ENCODE peak calls at places on chromosomes 13 and 19, in seven cellular contexts. One of them, this sample, is unnamed.

GRCh38 chr19:15110418-15110815 is 3.2 kb downstream of the SYDE1 start:
- DNase-seq in NCI-H1694 treated with DMSO at 0.1 percent for 48 hours: no peak
- DNase-seq in COR-L47: no peak
- DNase-seq in osteocyte: no peak
- DNase-seq in thyroid gland: no peak
- DNase-seq in T follicular helper cell: no peak
- DNase-seq in stimulated activated CD4-positive, alpha-beta T cell treated with anti-CD3 and anti-CD28 coated beads, Interleukin-12 subunit alpha, Interleukin-12 subunit beta, amount 100 ng/mL, for 24 hours: no peak
- DNase-seq in this sample: no peak

GRCh38 chr19:1884291-1884718 is 991 bp downstream of the ABHD17A start:
- DNase-seq in thyroid gland: no peak
- DNase-seq in osteocyte: no peak
- DNase-seq in NCI-H1694 treated with DMSO at 0.1 percent for 48 hours: no peak
- DNase-seq in COR-L47: no peak
- DNase-seq in stimulated activated CD4-positive, alpha-beta T cell treated with anti-CD3 and anti-CD28 coated beads, Interleukin-12 subunit alpha, Interleukin-12 subunit beta, amount 100 ng/mL, for 24 hours: no peak
- DNase-seq in T follicular helper cell: no peak
- DNase-seq in this sample: no peak

GRCh38 chr19:15330801-15331418 is 1.4 kb downstream of the BRD4 start:
- DNase-seq in T follicular helper cell: no peak
- DNase-seq in stimulated activated CD4-positive, alpha-beta T cell treated with anti-CD3 and anti-CD28 coated beads, Interleukin-12 subunit alpha, Interleukin-12 subunit beta, amount 100 ng/mL, for 24 hours: no peak
- DNase-seq in COR-L47: no peak
- DNase-seq in thyroid gland: no peak
- DNase-seq in osteocyte: no peak
- DNase-seq in NCI-H1694 treated with DMSO at 0.1 percent for 48 hours: no peak
- DNase-seq in this sample: no peak

GRCh38 chr13:105762096-105762495 is 773.4 kb downstream of the EFNB2 start:
- DNase-seq in osteocyte: no peak
- DNase-seq in COR-L47: no peak
- DNase-seq in stimulated activated CD4-positive, alpha-beta T cell treated with anti-CD3 and anti-CD28 coated beads, Interleukin-12 subunit alpha, Interleukin-12 subunit beta, amount 100 ng/mL, for 24 hours: no peak
- DNase-seq in NCI-H1694 treated with DMSO at 0.1 percent for 48 hours: no peak
- DNase-seq in thyroid gland: no peak
- DNase-seq in T follicular helper cell: no peak
- DNase-seq in this sample: no peak

GRCh38 chr13:51619614-51620013 is 35.4 kb downstream of the WDFY2 start:
- DNase-seq in NCI-H1694 treated with DMSO at 0.1 percent for 48 hours: no peak
- DNase-seq in stimulated activated CD4-positive, alpha-beta T cell treated with anti-CD3 and anti-CD28 coated beads, Interleukin-12 subunit alpha, Interleukin-12 subunit beta, amount 100 ng/mL, for 24 hours: no peak
- DNase-seq in osteocyte: no peak
- DNase-seq in thyroid gland: no peak
- DNase-seq in T follicular helper cell: no peak
- DNase-seq in COR-L47: no peak
- DNase-seq in this sample: no peak

GRCh38 chr13:41848435-41849255 is 112.3 kb downstream of the VWA8 start:
- DNase-seq in T follicular helper cell: no peak
- DNase-seq in thyroid gland: no peak
- DNase-seq in stimulated activated CD4-positive, alpha-beta T cell treated with anti-CD3 and anti-CD28 coated beads, Interleukin-12 subunit alpha, Interleukin-12 subunit beta, amount 100 ng/mL, for 24 hours: no peak
- DNase-seq in COR-L47: no peak
- DNase-seq in osteocyte: no peak
- DNase-seq in NCI-H1694 treated with DMSO at 0.1 percent for 48 hours: no peak
- DNase-seq in this sample: no peak

GRCh38 chr19:17931532-17932191 is 1.2 kb upstream of the CCDC124 start:
- DNase-seq in stimulated activated CD4-positive, alpha-beta T cell treated with anti-CD3 and anti-CD28 coated beads, Interleukin-12 subunit alpha, Interleukin-12 subunit beta, amount 100 ng/mL, for 24 hours: no peak
- DNase-seq in COR-L47: peak
- DNase-seq in T follicular helper cell: no peak
- DNase-seq in NCI-H1694 treated with DMSO at 0.1 percent for 48 hours: no peak
- DNase-seq in thyroid gland: peak
- DNase-seq in osteocyte: no peak
- DNase-seq in this sample: no peak

GRCh38 chr13:40124648-40125045 is 469.2 kb downstream of the COG6 start:
- DNase-seq in NCI-H1694 treated with DMSO at 0.1 percent for 48 hours: peak
- DNase-seq in thyroid gland: no peak
- DNase-seq in T follicular helper cell: no peak
- DNase-seq in stimulated activated CD4-positive, alpha-beta T cell treated with anti-CD3 and anti-CD28 coated beads, Interleukin-12 subunit alpha, Interleukin-12 subunit beta, amount 100 ng/mL, for 24 hours: no peak
- DNase-seq in COR-L47: no peak
- DNase-seq in osteocyte: no peak
- DNase-seq in this sample: no peak

GRCh38 chr19:3503036-3503572 is 2.6 kb upstream of the DOHH start:
- DNase-seq in osteocyte: no peak
- DNase-seq in T follicular helper cell: no peak
- DNase-seq in stimulated activated CD4-positive, alpha-beta T cell treated with anti-CD3 and anti-CD28 coated beads, Interleukin-12 subunit alpha, Interleukin-12 subunit beta, amount 100 ng/mL, for 24 hours: no peak
- DNase-seq in COR-L47: no peak
- DNase-seq in thyroid gland: no peak
- DNase-seq in NCI-H1694 treated with DMSO at 0.1 percent for 48 hours: no peak
- DNase-seq in this sample: no peak

GRCh38 chr19:39194832-39195542 is 1.8 kb upstream of the NCCRP1 start:
- DNase-seq in NCI-H1694 treated with DMSO at 0.1 percent for 48 hours: no peak
- DNase-seq in COR-L47: no peak
- DNase-seq in thyroid gland: no peak
- DNase-seq in stimulated activated CD4-positive, alpha-beta T cell treated with anti-CD3 and anti-CD28 coated beads, Interleukin-12 subunit alpha, Interleukin-12 subunit beta, amount 100 ng/mL, for 24 hours: no peak
- DNase-seq in osteocyte: no peak
- DNase-seq in T follicular helper cell: no peak
- DNase-seq in this sample: no peak